ENCODE peak calls at places on chromosomes 12 and 14, in nine cellular contexts. One of them, this sample, is unnamed.

GRCh38 chr14:32004300-32004699 is 72.8 kb upstream of the ARHGAP5 start:
- DNase-seq in kidney: no peak
- DNase-seq in SHP77 treated with DMSO at 0.1 percent for 48 hours: no peak
- DNase-seq in COR-L47: no peak
- DNase-seq in stimulated activated CD4-positive, alpha-beta T cell treated with anti-CD3 and anti-CD28 coated beads, TNF-alpha, amount 100 ng/mL, for 24 hours: no peak
- DNase-seq in heart left ventricle: no peak
- DNase-seq in left lung: no peak
- DNase-seq in AG04450: no peak
- DNase-seq in type B pancreatic cell: no peak
- DNase-seq in this sample: no peak

GRCh38 chr14:49553892-49554291 is 32.3 kb downstream of the RPS29 start:
- DNase-seq in kidney: no peak
- DNase-seq in SHP77 treated with DMSO at 0.1 percent for 48 hours: no peak
- DNase-seq in COR-L47: peak; percentile 15
- DNase-seq in stimulated activated CD4-positive, alpha-beta T cell treated with anti-CD3 and anti-CD28 coated beads, TNF-alpha, amount 100 ng/mL, for 24 hours: no peak
- DNase-seq in heart left ventricle: no peak
- DNase-seq in left lung: no peak
- DNase-seq in AG04450: no peak
- DNase-seq in type B pancreatic cell: no peak
- DNase-seq in this sample: no peak

GRCh38 chr12:2013527-2014223 is 9.4 kb upstream of the DCP1B start:
- DNase-seq in kidney: peak; percentile 83
- DNase-seq in SHP77 treated with DMSO at 0.1 percent for 48 hours: no peak
- DNase-seq in COR-L47: no peak
- DNase-seq in stimulated activated CD4-positive, alpha-beta T cell treated with anti-CD3 and anti-CD28 coated beads, TNF-alpha, amount 100 ng/mL, for 24 hours: no peak
- DNase-seq in heart left ventricle: peak; percentile 56
- DNase-seq in left lung: no peak
- DNase-seq in AG04450: no peak
- DNase-seq in type B pancreatic cell: no peak
- DNase-seq in this sample: peak; percentile 79

GRCh38 chr12:48482198-48482597 is at the start of gene C12orf54:
- DNase-seq in kidney: no peak
- DNase-seq in SHP77 treated with DMSO at 0.1 percent for 48 hours: no peak
- DNase-seq in COR-L47: no peak
- DNase-seq in stimulated activated CD4-positive, alpha-beta T cell treated with anti-CD3 and anti-CD28 coated beads, TNF-alpha, amount 100 ng/mL, for 24 hours: no peak
- DNase-seq in heart left ventricle: no peak
- DNase-seq in left lung: no peak
- DNase-seq in AG04450: no peak
- DNase-seq in type B pancreatic cell: no peak
- DNase-seq in this sample: no peak

GRCh38 chr14:50951032-50951431 is 6.7 kb upstream of the PYGL start:
- DNase-seq in kidney: no peak
- DNase-seq in SHP77 treated with DMSO at 0.1 percent for 48 hours: no peak
- DNase-seq in COR-L47: no peak
- DNase-seq in stimulated activated CD4-positive, alpha-beta T cell treated with anti-CD3 and anti-CD28 coated beads, TNF-alpha, amount 100 ng/mL, for 24 hours: no peak
- DNase-seq in heart left ventricle: no peak
- DNase-seq in left lung: no peak
- DNase-seq in AG04450: no peak
- DNase-seq in type B pancreatic cell: no peak
- DNase-seq in this sample: no peak

GRCh38 chr12:94039914-94040313 is 108.5 kb upstream of the PLXNC1 start:
- DNase-seq in kidney: no peak
- DNase-seq in SHP77 treated with DMSO at 0.1 percent for 48 hours: no peak
- DNase-seq in COR-L47: no peak
- DNase-seq in stimulated activated CD4-positive, alpha-beta T cell treated with anti-CD3 and anti-CD28 coated beads, TNF-alpha, amount 100 ng/mL, for 24 hours: no peak
- DNase-seq in heart left ventricle: no peak
- DNase-seq in left lung: no peak
- DNase-seq in AG04450: no peak
- DNase-seq in type B pancreatic cell: no peak
- DNase-seq in this sample: no peak

GRCh38 chr12:94282675-94283074 is 134.3 kb downstream of the PLXNC1 start:
- DNase-seq in kidney: no peak
- DNase-seq in SHP77 treated with DMSO at 0.1 percent for 48 hours: no peak
- DNase-seq in COR-L47: no peak
- DNase-seq in stimulated activated CD4-positive, alpha-beta T cell treated with anti-CD3 and anti-CD28 coated beads, TNF-alpha, amount 100 ng/mL, for 24 hours: no peak
- DNase-seq in heart left ventricle: no peak
- DNase-seq in left lung: peak; percentile 62
- DNase-seq in AG04450: no peak
- DNase-seq in type B pancreatic cell: no peak
- DNase-seq in this sample: peak; percentile 54

GRCh38 chr12:70402597-70402996 is 36.5 kb downstream of the KCNMB4 start:
- DNase-seq in kidney: no peak
- DNase-seq in SHP77 treated with DMSO at 0.1 percent for 48 hours: no peak
- DNase-seq in COR-L47: no peak
- DNase-seq in stimulated activated CD4-positive, alpha-beta T cell treated with anti-CD3 and anti-CD28 coated beads, TNF-alpha, amount 100 ng/mL, for 24 hours: no peak
- DNase-seq in heart left ventricle: no peak
- DNase-seq in left lung: no peak
- DNase-seq in AG04450: no peak
- DNase-seq in type B pancreatic cell: no peak
- DNase-seq in this sample: no peak

GRCh38 chr12:59041241-59042121 is 121.2 kb upstream of the LRIG3 start:
- DNase-seq in kidney: no peak
- DNase-seq in SHP77 treated with DMSO at 0.1 percent for 48 hours: no peak
- DNase-seq in COR-L47: no peak
- DNase-seq in stimulated activated CD4-positive, alpha-beta T cell treated with anti-CD3 and anti-CD28 coated beads, TNF-alpha, amount 100 ng/mL, for 24 hours: no peak
- DNase-seq in heart left ventricle: no peak
- DNase-seq in left lung: no peak
- DNase-seq in AG04450: peak; percentile 78
- DNase-seq in type B pancreatic cell: no peak
- DNase-seq in this sample: no peak

GRCh38 chr12:47811581-47812484 is 7.9 kb downstream of the HDAC7 start:
- DNase-seq in kidney: no peak
- DNase-seq in SHP77 treated with DMSO at 0.1 percent for 48 hours: no peak
- DNase-seq in COR-L47: no peak
- DNase-seq in stimulated activated CD4-positive, alpha-beta T cell treated with anti-CD3 and anti-CD28 coated beads, TNF-alpha, amount 100 ng/mL, for 24 hours: no peak
- DNase-seq in heart left ventricle: peak; percentile 58
- DNase-seq in left lung: no peak
- DNase-seq in AG04450: no peak
- DNase-seq in type B pancreatic cell: no peak
- DNase-seq in this sample: peak; percentile 81

GRCh38 chr12:77402726-77403125 is 337.4 kb upstream of the E2F7 start:
- DNase-seq in kidney: no peak
- DNase-seq in SHP77 treated with DMSO at 0.1 percent for 48 hours: no peak
- DNase-seq in COR-L47: peak; percentile 79
- DNase-seq in stimulated activated CD4-positive, alpha-beta T cell treated with anti-CD3 and anti-CD28 coated beads, TNF-alpha, amount 100 ng/mL, for 24 hours: no peak
- DNase-seq in heart left ventricle: no peak
- DNase-seq in left lung: no peak
- DNase-seq in AG04450: no peak
- DNase-seq in type B pancreatic cell: no peak
- DNase-seq in this sample: no peak

GRCh38 chr12:89544730-89545184 is 18.9 kb upstream of the POC1B start:
- DNase-seq in kidney: peak; percentile 77
- DNase-seq in SHP77 treated with DMSO at 0.1 percent for 48 hours: peak; percentile 44
- DNase-seq in COR-L47: no peak
- DNase-seq in stimulated activated CD4-positive, alpha-beta T cell treated with anti-CD3 and anti-CD28 coated beads, TNF-alpha, amount 100 ng/mL, for 24 hours: no peak
- DNase-seq in heart left ventricle: peak; percentile 61
- DNase-seq in left lung: peak; percentile 42
- DNase-seq in AG04450: no peak
- DNase-seq in type B pancreatic cell: no peak
- DNase-seq in this sample: peak; percentile 70

GRCh38 chr12:29644536-29645162 is 139.1 kb downstream of the TMTC1 start:
- DNase-seq in kidney: no peak
- DNase-seq in SHP77 treated with DMSO at 0.1 percent for 48 hours: no peak
- DNase-seq in COR-L47: no peak
- DNase-seq in stimulated activated CD4-positive, alpha-beta T cell treated with anti-CD3 and anti-CD28 coated beads, TNF-alpha, amount 100 ng/mL, for 24 hours: no peak
- DNase-seq in heart left ventricle: no peak
- DNase-seq in left lung: no peak
- DNase-seq in AG04450: no peak
- DNase-seq in type B pancreatic cell: no peak
- DNase-seq in this sample: no peak

GRCh38 chr14:69355155-69355954 is 42.7 kb downstream of the ERH start:
- DNase-seq in kidney: no peak
- DNase-seq in SHP77 treated with DMSO at 0.1 percent for 48 hours: no peak
- DNase-seq in COR-L47: no peak
- DNase-seq in stimulated activated CD4-positive, alpha-beta T cell treated with anti-CD3 and anti-CD28 coated beads, TNF-alpha, amount 100 ng/mL, for 24 hours: no peak
- DNase-seq in heart left ventricle: no peak
- DNase-seq in left lung: no peak
- DNase-seq in AG04450: no peak
- DNase-seq in type B pancreatic cell: no peak
- DNase-seq in this sample: no peak

GRCh38 chr12:92056290-92056689 is 89.4 kb downstream of the BTG1 start:
- DNase-seq in kidney: no peak
- DNase-seq in SHP77 treated with DMSO at 0.1 percent for 48 hours: no peak
- DNase-seq in COR-L47: no peak
- DNase-seq in stimulated activated CD4-positive, alpha-beta T cell treated with anti-CD3 and anti-CD28 coated beads, TNF-alpha, amount 100 ng/mL, for 24 hours: no peak
- DNase-seq in heart left ventricle: no peak
- DNase-seq in left lung: no peak
- DNase-seq in AG04450: no peak
- DNase-seq in type B pancreatic cell: no peak
- DNase-seq in this sample: no peak

GRCh38 chr12:123126294-123127144 is 24.4 kb downstream of the PITPNM2 start:
- DNase-seq in kidney: peak; percentile 79
- DNase-seq in SHP77 treated with DMSO at 0.1 percent for 48 hours: peak; percentile 63
- DNase-seq in COR-L47: no peak
- DNase-seq in stimulated activated CD4-positive, alpha-beta T cell treated with anti-CD3 and anti-CD28 coated beads, TNF-alpha, amount 100 ng/mL, for 24 hours: no peak
- DNase-seq in heart left ventricle: peak; percentile 43
- DNase-seq in left lung: peak; percentile 58
- DNase-seq in AG04450: peak; percentile 50
- DNase-seq in type B pancreatic cell: no peak
- DNase-seq in this sample: peak; percentile 93

GRCh38 chr14:103698380-103699260 is 16.6 kb downstream of the XRCC3 start:
- DNase-seq in kidney: peak; percentile 85
- DNase-seq in SHP77 treated with DMSO at 0.1 percent for 48 hours: no peak
- DNase-seq in COR-L47: no peak
- DNase-seq in stimulated activated CD4-positive, alpha-beta T cell treated with anti-CD3 and anti-CD28 coated beads, TNF-alpha, amount 100 ng/mL, for 24 hours: no peak
- DNase-seq in heart left ventricle: no peak
- DNase-seq in left lung: no peak
- DNase-seq in AG04450: no peak
- DNase-seq in type B pancreatic cell: no peak
- DNase-seq in this sample: no peak

GRCh38 chr12:101969-102878 is 35.7 kb downstream of the IQSEC3 start:
- DNase-seq in kidney: no peak
- DNase-seq in SHP77 treated with DMSO at 0.1 percent for 48 hours: no peak
- DNase-seq in COR-L47: no peak
- DNase-seq in stimulated activated CD4-positive, alpha-beta T cell treated with anti-CD3 and anti-CD28 coated beads, TNF-alpha, amount 100 ng/mL, for 24 hours: no peak
- DNase-seq in heart left ventricle: no peak
- DNase-seq in left lung: no peak
- DNase-seq in AG04450: no peak
- DNase-seq in type B pancreatic cell: no peak
- DNase-seq in this sample: no peak

GRCh38 chr12:124240493-124240892 is 54.4 kb upstream of the RFLNA start:
- DNase-seq in kidney: no peak
- DNase-seq in SHP77 treated with DMSO at 0.1 percent for 48 hours: no peak
- DNase-seq in COR-L47: no peak
- DNase-seq in stimulated activated CD4-positive, alpha-beta T cell treated with anti-CD3 and anti-CD28 coated beads, TNF-alpha, amount 100 ng/mL, for 24 hours: no peak
- DNase-seq in heart left ventricle: no peak
- DNase-seq in left lung: no peak
- DNase-seq in AG04450: no peak
- DNase-seq in type B pancreatic cell: no peak
- DNase-seq in this sample: no peak

GRCh38 chr12:59695379-59695778 is 99.5 kb downstream of the SLC16A7 start:
- DNase-seq in kidney: no peak
- DNase-seq in SHP77 treated with DMSO at 0.1 percent for 48 hours: no peak
- DNase-seq in COR-L47: no peak
- DNase-seq in stimulated activated CD4-positive, alpha-beta T cell treated with anti-CD3 and anti-CD28 coated beads, TNF-alpha, amount 100 ng/mL, for 24 hours: no peak
- DNase-seq in heart left ventricle: no peak
- DNase-seq in left lung: no peak
- DNase-seq in AG04450: no peak
- DNase-seq in type B pancreatic cell: no peak
- DNase-seq in this sample: no peak

GRCh38 chr12:93918262-93918661 is 230.1 kb upstream of the PLXNC1 start:
- DNase-seq in kidney: no peak
- DNase-seq in SHP77 treated with DMSO at 0.1 percent for 48 hours: no peak
- DNase-seq in COR-L47: no peak
- DNase-seq in stimulated activated CD4-positive, alpha-beta T cell treated with anti-CD3 and anti-CD28 coated beads, TNF-alpha, amount 100 ng/mL, for 24 hours: no peak
- DNase-seq in heart left ventricle: no peak
- DNase-seq in left lung: no peak
- DNase-seq in AG04450: no peak
- DNase-seq in type B pancreatic cell: no peak
- DNase-seq in this sample: peak; percentile 66

GRCh38 chr12:47750229-47750798 is 8.4 kb downstream of the RAPGEF3 start:
- DNase-seq in kidney: peak; percentile 75
- DNase-seq in SHP77 treated with DMSO at 0.1 percent for 48 hours: no peak
- DNase-seq in COR-L47: no peak
- DNase-seq in stimulated activated CD4-positive, alpha-beta T cell treated with anti-CD3 and anti-CD28 coated beads, TNF-alpha, amount 100 ng/mL, for 24 hours: no peak
- DNase-seq in heart left ventricle: no peak
- DNase-seq in left lung: no peak
- DNase-seq in AG04450: no peak
- DNase-seq in type B pancreatic cell: no peak
- DNase-seq in this sample: no peak

GRCh38 chr12:6890789-6891624 is 13.6 kb upstream of the LRRC23 start:
- DNase-seq in kidney: peak; percentile 99
- DNase-seq in SHP77 treated with DMSO at 0.1 percent for 48 hours: peak; percentile 61
- DNase-seq in COR-L47: peak; percentile 86
- DNase-seq in stimulated activated CD4-positive, alpha-beta T cell treated with anti-CD3 and anti-CD28 coated beads, TNF-alpha, amount 100 ng/mL, for 24 hours: peak; percentile 96
- DNase-seq in heart left ventricle: peak; percentile 99
- DNase-seq in left lung: peak; percentile 98
- DNase-seq in AG04450: peak; percentile 91
- DNase-seq in type B pancreatic cell: peak; percentile 100
- DNase-seq in this sample: peak; percentile 97

GRCh38 chr12:58087428-58088117 is 146.2 kb downstream of the ATP23 start:
- DNase-seq in kidney: no peak
- DNase-seq in SHP77 treated with DMSO at 0.1 percent for 48 hours: no peak
- DNase-seq in COR-L47: no peak
- DNase-seq in stimulated activated CD4-positive, alpha-beta T cell treated with anti-CD3 and anti-CD28 coated beads, TNF-alpha, amount 100 ng/mL, for 24 hours: no peak
- DNase-seq in heart left ventricle: no peak
- DNase-seq in left lung: no peak
- DNase-seq in AG04450: no peak
- DNase-seq in type B pancreatic cell: no peak
- DNase-seq in this sample: no peak

GRCh38 chr12:8648598-8649205 is 13.9 kb downstream of the MFAP5 start:
- DNase-seq in kidney: no peak
- DNase-seq in SHP77 treated with DMSO at 0.1 percent for 48 hours: no peak
- DNase-seq in COR-L47: no peak
- DNase-seq in stimulated activated CD4-positive, alpha-beta T cell treated with anti-CD3 and anti-CD28 coated beads, TNF-alpha, amount 100 ng/mL, for 24 hours: peak; percentile 7
- DNase-seq in heart left ventricle: no peak
- DNase-seq in left lung: no peak
- DNase-seq in AG04450: no peak
- DNase-seq in type B pancreatic cell: no peak
- DNase-seq in this sample: no peak

GRCh38 chr14:93464271-93464670 is 33.5 kb downstream of the UNC79 start:
- DNase-seq in kidney: no peak
- DNase-seq in SHP77 treated with DMSO at 0.1 percent for 48 hours: no peak
- DNase-seq in COR-L47: no peak
- DNase-seq in stimulated activated CD4-positive, alpha-beta T cell treated with anti-CD3 and anti-CD28 coated beads, TNF-alpha, amount 100 ng/mL, for 24 hours: no peak
- DNase-seq in heart left ventricle: no peak
- DNase-seq in left lung: no peak
- DNase-seq in AG04450: no peak
- DNase-seq in type B pancreatic cell: no peak
- DNase-seq in this sample: no peak

GRCh38 chr12:100249936-100250335 is 16.9 kb downstream of the DEPDC4 start:
- DNase-seq in kidney: no peak
- DNase-seq in SHP77 treated with DMSO at 0.1 percent for 48 hours: no peak
- DNase-seq in COR-L47: no peak
- DNase-seq in stimulated activated CD4-positive, alpha-beta T cell treated with anti-CD3 and anti-CD28 coated beads, TNF-alpha, amount 100 ng/mL, for 24 hours: no peak
- DNase-seq in heart left ventricle: no peak
- DNase-seq in left lung: no peak
- DNase-seq in AG04450: no peak
- DNase-seq in type B pancreatic cell: no peak
- DNase-seq in this sample: no peak

This sample was measured in adrenal gland.